ENCODE peak calls at places on chromosomes 11 and 22, in ten cellular contexts. P is mesendoderm; K is CD4-positive, alpha-beta memory T cell; E is spleen; Q is heart right ventricle; J is psoas muscle; B is CD8-positive, alpha-beta T cell; N is endodermal cell; V is upper lobe of left lung; C is CD4-positive, CD25-positive, alpha-beta regulatory T cell. G is an unnamed sample. For H3K4me1 and H3K36me3, the result is how much of the 10 kb centered on the place peaks cover.

GRCh38 chr11:60251485-60252207 is 8.7 kb upstream of the MS4A4E start:
- DNase-seq in N (peak), C (no peak), Q (peak), K (no peak), J (no peak), B (no peak), V (no peak), P (peak), E (no peak), G (peak)

GRCh38 chr22:19136915-19137314 is 5.8 kb downstream of the TSSK2 start:
- DNase-seq in C (no peak), Q (no peak), N (no peak), B (no peak), V (no peak), P (no peak), K (no peak), E (peak), J (no peak), G (no peak)

GRCh38 chr11:19160839-19161238 is 40.9 kb downstream of the CSRP3 start:
- DNase-seq in J (no peak), E (no peak), K (no peak), P (peak), N (no peak), Q (no peak), C (no peak), V (no peak), B (no peak), G (no peak)

GRCh38 chr22:37300551-37301017 is 18.3 kb downstream of the CYTH4 start:
- DNase-seq in E (no peak), V (no peak), Q (no peak), J (no peak), C (peak), N (no peak), P (no peak), B (peak), K (peak), G (no peak)

GRCh38 chr11:47478651-47479329 is 29.9 kb upstream of the RAPSN start:
- DNase-seq in V (no peak), C (no peak), B (no peak), J (no peak), N (no peak), Q (no peak), K (no peak), E (no peak), P (no peak), G (no peak)

GRCh38 chr11:93407777-93408401 is 77.3 kb downstream of the DEUP1 start:
- DNase-seq in B (no peak), N (no peak), E (no peak), P (no peak), Q (no peak), K (no peak), J (no peak), C (no peak), V (no peak), G (no peak)

GRCh38 chr11:28911829-28912228 is 803.6 kb downstream of the METTL15 start:
- DNase-seq in E (no peak), B (no peak), N (no peak), K (no peak), J (no peak), V (no peak), P (no peak), C (no peak), Q (no peak), G (no peak)

GRCh38 chr11:45176996-45177395 is 30.6 kb downstream of the PRDM11 start:
- DNase-seq in E (peak), Q (no peak), P (no peak), C (no peak), B (no peak), J (no peak), N (no peak), K (no peak), V (no peak), G (no peak)

GRCh38 chr11:132346558-132347148 is 976.2 kb downstream of the NTM start:
- DNase-seq in V (no peak), E (no peak), J (no peak), K (no peak), B (no peak), C (no peak), P (no peak), N (no peak), Q (no peak), G (no peak)

GRCh38 chr11:112042161-112042960 is 17.2 kb downstream of the DLAT start:
- DNase-seq in V (no peak), B (no peak), E (no peak), P (peak), C (no peak), K (no peak), Q (no peak), J (no peak), N (no peak), G (no peak)

GRCh38 chr11:75339685-75340409 is 11.6 kb downstream of the ARRB1 start:
- DNase-seq in P (peak), V (no peak), N (peak), K (no peak), C (no peak), E (no peak), Q (no peak), B (no peak), J (no peak), G (no peak)

GRCh38 chr11:65384301-65384889 is 1.9 kb upstream of the SLC25A45 start:
- DNase-seq in Q (no peak), B (peak), N (peak), P (no peak), K (peak), V (no peak), J (no peak), E (no peak), C (no peak), G (no peak)

GRCh38 chr11:85483861-85484260 is 143.3 kb downstream of the DLG2 start:
- DNase-seq in P (peak), V (peak), Q (no peak), E (no peak), B (no peak), J (no peak), C (no peak), K (no peak), N (no peak), G (no peak)

GRCh38 chr11:132972565-132972964 is 559.7 kb downstream of the OPCML start:
- DNase-seq in E (no peak), B (no peak), C (no peak), P (no peak), V (no peak), J (no peak), N (no peak), Q (no peak), K (no peak), G (no peak)

GRCh38 chr11:134358165-134358852 is 26.5 kb downstream of the GLB1L2 start:
- DNase-seq in E (no peak), N (peak), B (no peak), C (no peak), J (no peak), K (no peak), P (no peak), V (peak), Q (no peak), G (no peak)

GRCh38 chr11:66607126-66607834 is 9.2 kb upstream of the RBM14 start:
- DNase-seq in P (no peak), E (no peak), K (no peak), V (no peak), J (peak), N (no peak), B (no peak), C (no peak), Q (peak), G (no peak)

GRCh38 chr22:19886605-19887250 is 32.1 kb upstream of the GNB1L start:
- DNase-seq in E (peak), Q (no peak), J (peak), N (peak), K (peak), P (no peak), V (no peak), C (no peak), B (peak), G (no peak)

GRCh38 chr22:19499880-19500242 is 20.1 kb downstream of the CDC45 start:
- DNase-seq in K (no peak), J (no peak), C (no peak), B (no peak), P (no peak), V (no peak), E (no peak), Q (no peak), N (no peak), G (no peak)

GRCh38 chr11:11757871-11758270 is 83.9 kb upstream of the USP47 start:
- DNase-seq in V (no peak), P (no peak), J (no peak), C (no peak), N (no peak), K (no peak), Q (no peak), E (no peak), B (no peak), G (no peak)
- H3K4me1 ChIP-seq in V (under half), P (under half), J (under half), C (under half), N (under half), K (under half), Q (under half), E (under half), B (under half), G (under half)

GRCh38 chr11:118735203-118735602 is 55.8 kb upstream of the TREH start:
- DNase-seq in J (no peak), V (no peak), N (no peak), Q (no peak), C (no peak), P (no peak), E (no peak), K (no peak), B (no peak), G (no peak)
- H3K4me3 ChIP-seq in J (no peak), V (no peak), N (no peak), Q (no peak), C (no peak), P (no peak), E (no peak), K (no peak), B (no peak), G (no peak)

DNA sequence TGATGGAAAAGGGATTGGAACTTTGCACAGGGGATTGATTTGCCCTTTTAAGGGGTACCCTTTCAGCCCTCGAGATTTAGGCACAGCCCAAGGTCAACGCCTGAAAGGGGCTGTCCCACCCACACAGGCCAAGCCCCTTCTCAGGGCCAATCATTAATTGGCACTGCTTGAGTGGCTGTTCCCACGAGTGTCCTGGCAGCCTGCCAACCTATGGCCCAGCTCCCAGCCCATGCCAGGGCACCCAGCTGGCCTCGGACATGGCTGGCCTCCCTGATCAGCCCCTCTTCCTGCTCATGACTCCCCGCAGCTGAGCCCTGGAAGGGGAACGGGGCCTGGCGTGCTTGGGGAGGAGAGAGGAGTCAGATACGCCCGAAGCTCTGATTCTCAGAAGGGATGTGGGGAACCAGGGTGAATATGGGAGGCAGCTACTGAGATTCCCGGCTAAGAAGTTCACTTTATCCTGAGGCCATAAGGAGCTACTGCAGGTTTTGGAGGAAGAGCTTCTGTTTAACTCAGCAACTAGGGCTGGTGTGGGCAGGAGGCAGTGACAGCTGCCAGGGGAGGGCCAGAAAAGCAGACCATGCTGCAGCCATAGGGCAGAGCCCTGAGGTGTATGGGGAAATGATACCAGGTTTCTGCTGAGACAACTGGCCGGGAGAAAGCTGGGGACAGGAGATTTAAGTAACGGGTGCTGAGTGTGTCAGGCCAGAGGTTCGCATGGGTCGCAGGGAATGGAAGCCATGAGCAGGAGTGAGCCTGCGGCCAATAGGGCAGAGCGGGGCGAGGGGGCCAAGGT is 30.0 kb downstream of the WNT7B start:
- DNase-seq in K (no peak), Q (no peak), E (no peak), P (no peak), N (no peak), J (no peak), V (peak), C (no peak), B (no peak), G (no peak)
- H3K36me3 ChIP-seq in K (under half), Q (under half), E (under half), P (under half), N (under half), J (under half), V (under half), C (under half), B (under half), G (under half)

DNA sequence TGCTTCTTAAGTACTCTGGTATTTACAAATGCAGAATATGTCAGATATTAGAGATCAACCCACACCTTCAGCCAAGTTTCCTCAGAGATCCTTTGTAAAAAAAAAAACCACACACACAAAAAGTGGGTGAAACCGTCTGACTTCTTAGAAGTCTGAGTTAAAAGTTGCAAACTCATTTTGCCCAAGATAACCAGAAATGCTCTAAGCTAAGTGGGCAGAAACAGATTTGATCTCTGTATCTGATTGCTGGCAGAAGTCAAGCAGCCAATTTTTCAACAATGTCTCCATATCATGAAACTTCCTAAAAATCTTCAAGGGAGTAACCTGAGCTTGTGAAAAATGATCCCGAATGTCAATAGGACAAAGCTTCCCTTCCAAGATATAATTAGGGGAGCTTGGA is 28.7 kb upstream of the ATXN10 start:
- DNase-seq in V (no peak), C (no peak), K (no peak), N (no peak), J (no peak), B (no peak), Q (no peak), E (no peak), P (no peak), G (peak)
- H3K4me1 ChIP-seq in V (under half), C (under half), K (under half), N (under half), J (under half), B (under half), Q (under half), E (under half), P (under half), G (under half)

DNA sequence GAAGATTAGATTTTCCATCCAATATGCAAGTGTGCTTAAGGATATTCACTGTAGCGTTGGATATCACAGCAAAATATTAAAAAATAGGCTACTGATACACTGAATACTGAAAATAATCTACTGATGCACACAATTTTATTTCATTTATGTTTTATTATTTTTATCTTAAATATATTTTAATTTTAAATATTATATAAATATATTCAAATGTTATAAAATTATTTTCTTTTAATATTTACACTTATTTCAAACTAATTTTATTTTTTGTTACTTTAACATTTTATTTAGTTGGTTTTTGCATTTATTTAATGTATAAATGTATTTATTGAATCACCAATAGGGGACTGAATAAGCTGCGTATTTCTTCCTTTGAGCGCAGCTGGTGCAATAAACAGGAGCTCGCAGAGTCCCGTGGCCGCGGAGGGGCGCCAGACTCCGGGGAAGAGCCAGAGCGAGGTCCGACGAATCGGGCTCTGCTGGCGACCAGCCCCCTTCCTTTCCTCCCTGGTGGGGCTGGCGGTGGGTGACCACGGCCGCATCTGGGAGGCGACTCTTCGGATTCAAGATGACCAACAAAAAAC is 12.2 kb downstream of the MMP3 start:
- DNase-seq in V (peak), K (no peak), N (peak), E (no peak), C (no peak), J (peak), Q (no peak), B (no peak), P (peak), G (no peak)
- H3K4me3 ChIP-seq in V (peak), K (no peak), N (no peak), E (no peak), C (no peak), J (no peak), Q (no peak), B (no peak), P (no peak), G (no peak)

GRCh38 chr11:77322926-77323590 is 21.6 kb upstream of the GDPD4 start:
- DNase-seq in E (no peak), N (no peak), V (no peak), K (no peak), Q (no peak), P (no peak), J (no peak), C (no peak), B (no peak), G (no peak)
- H3K36me3 ChIP-seq in E (under half), N (under half), V (under half), K (under half), Q (under half), P (under half), J (under half), C (under half), B (under half), G (under half)